ENCODE peak calls at places on chromosomes 16 and 17, in six cellular contexts. D, Z, H, A, L and V are unnamed samples.

GRCh38 chr16:3469736-3470135 is 25.6 kb downstream of the C16orf90 start:
- DNase-seq in D (no peak), L (no peak), Z (no peak), H (no peak), A (no peak), V (no peak)

GRCh38 chr16:72092832-72093447 is 480 bp downstream of the TXNL4B start:
- DNase-seq in H (peak), Z (peak), D (peak), L (peak), A (no peak), V (no peak)

GRCh38 chr16:11136600-11136999 is 119.4 kb downstream of the SOCS1 start:
- DNase-seq in H (no peak), L (no peak), D (no peak), Z (no peak), A (no peak), V (no peak)

GRCh38 chr17:16459850-16460550 is 32.0 kb downstream of the LRRC75A start:
- DNase-seq in Z (no peak), D (no peak), L (peak), A (no peak), H (no peak), V (no peak)

GRCh38 chr16:89048871-89049422 is 44.7 kb upstream of the ACSF3 start:
- DNase-seq in D (no peak), Z (no peak), A (no peak), H (no peak), L (no peak), V (no peak)

GRCh38 chr16:72501739-72502653 is 330.0 kb upstream of the PMFBP1 start:
- DNase-seq in A (peak), D (peak), H (peak), Z (no peak), L (peak), V (peak)

GRCh38 chr16:85380002-85380395 is 233.1 kb upstream of the GSE1 start:
- DNase-seq in A (no peak), D (no peak), Z (no peak), H (no peak), L (no peak), V (no peak)

GRCh38 chr16:30491744-30492308 is 19.3 kb downstream of the ITGAL start:
- DNase-seq in H (no peak), Z (peak), L (peak), A (no peak), D (no peak), V (no peak)

GRCh38 chr17:79612468-79613194 is 1.8 kb upstream of the RBFOX3 start:
- DNase-seq in L (peak), A (no peak), D (no peak), Z (no peak), H (peak), V (peak)

GRCh38 chr16:89449726-89450335 is 40.5 kb downstream of the ANKRD11 start:
- DNase-seq in H (no peak), A (no peak), Z (no peak), L (no peak), D (no peak), V (no peak)

GRCh38 chr16:30063278-30063892 is 2.2 kb upstream of the ALDOA start:
- DNase-seq in D (no peak), A (no peak), Z (no peak), H (no peak), L (no peak), V (no peak)

GRCh38 chr17:81537856-81538555 is 9.8 kb downstream of the FSCN2 start:
- DNase-seq in Z (no peak), H (peak), L (no peak), D (no peak), A (no peak), V (no peak)

GRCh38 chr17:39327109-39327508 is 74.3 kb downstream of the FBXL20 start:
- DNase-seq in H (no peak), Z (no peak), D (no peak), A (no peak), L (no peak), V (no peak)

GRCh38 chr17:18076941-18077340 is 10.8 kb upstream of the DRG2 start:
- DNase-seq in A (no peak), L (no peak), Z (no peak), H (no peak), D (no peak), V (no peak)

GRCh38 chr17:69551212-69552010 is 136.9 kb downstream of the MAP2K6 start:
- DNase-seq in A (no peak), D (no peak), L (no peak), Z (no peak), H (no peak), V (no peak)

GRCh38 chr17:6085812-6086211 is 15.6 kb downstream of the WSCD1 start:
- DNase-seq in A (no peak), D (no peak), H (no peak), L (no peak), Z (no peak), V (no peak)

GRCh38 chr17:74601944-74602572 is 10.0 kb upstream of the CD300LD start:
- DNase-seq in Z (no peak), A (peak), D (no peak), H (peak), L (peak), V (peak)

GRCh38 chr17:75344664-75345063 is 55.4 kb upstream of the SLC25A19 start:
- DNase-seq in L (no peak), Z (no peak), A (no peak), H (no peak), D (no peak), V (no peak)